ENCODE peak calls at places on chromosomes 7 and 10, in seven cellular contexts. C is osteocyte; R is AG04449; M is sigmoid colon; B is CD4-positive, alpha-beta T cell; T is chondrocyte; A is endothelial cell of umbilical vein. D is an unnamed sample.

GRCh38 chr7:150983893-150984368 is 5.8 kb upstream of the KCNH2 start:
- DNase-seq in C (no peak), R (no peak), M (no peak), B (no peak), T (no peak), A (peak; percentile 36), D (no peak)

GRCh38 chr7:125876436-125876835 is 946.8 kb upstream of the POT1 start:
- DNase-seq in C (no peak), R (no peak), M (no peak), B (no peak), T (no peak), A (no peak), D (no peak)

GRCh38 chr10:124025638-124026336 is 67.6 kb downstream of the CHST15 start:
- DNase-seq in C (no peak), R (no peak), M (no peak), B (no peak), T (peak; percentile 52), A (peak; percentile 31), D (no peak)

GRCh38 chr7:4849390-4849789 is 12.4 kb downstream of the PAPOLB start:
- DNase-seq in C (no peak), R (no peak), M (no peak), B (no peak), T (no peak), A (peak; percentile 36), D (no peak)

GRCh38 chr10:114239994-114240345 is 916 bp downstream of the VWA2 start:
- DNase-seq in C (no peak), R (no peak), M (no peak), B (no peak), T (no peak), A (no peak), D (no peak)

GRCh38 chr10:73772280-73773151 is 9.3 kb upstream of the CHCHD1 start:
- DNase-seq in C (peak; percentile 96), R (peak; percentile 19), M (peak; percentile 90), B (peak; percentile 62), T (no peak), A (peak; percentile 80), D (peak; percentile 77)

GRCh38 chr7:47471358-47471703 is 110.6 kb downstream of the TNS3 start:
- DNase-seq in C (no peak), R (no peak), M (no peak), B (no peak), T (no peak), A (no peak), D (no peak)

GRCh38 chr10:133166828-133167692 is 7.0 kb downstream of the KNDC1 start:
- DNase-seq in C (peak; percentile 83), R (no peak), M (peak; percentile 53), B (no peak), T (peak; percentile 94), A (no peak), D (no peak)

GRCh38 chr10:114220281-114220680 is 18.8 kb upstream of the VWA2 start:
- DNase-seq in C (no peak), R (no peak), M (no peak), B (no peak), T (no peak), A (no peak), D (no peak)

GRCh38 chr7:159084069-159084801 is 60.4 kb downstream of the VIPR2 start:
- DNase-seq in C (no peak), R (no peak), M (peak; percentile 56), B (no peak), T (peak; percentile 87), A (no peak), D (peak; percentile 14)

GRCh38 chr10:17068953-17069352 is 60.7 kb downstream of the CUBN start:
- DNase-seq in C (no peak), R (no peak), M (no peak), B (no peak), T (no peak), A (no peak), D (no peak)

GRCh38 chr7:98930921-98931320 is 52.6 kb downstream of the TRRAP start:
- DNase-seq in C (no peak), R (no peak), M (no peak), B (no peak), T (no peak), A (peak; percentile 8), D (no peak)

GRCh38 chr7:33447980-33448379 is 318.6 kb downstream of the BBS9 start:
- DNase-seq in C (no peak), R (no peak), M (no peak), B (no peak), T (no peak), A (peak; percentile 76), D (no peak)

GRCh38 chr7:46131916-46132795 is 211.1 kb upstream of the IGFBP3 start:
- DNase-seq in C (no peak), R (no peak), M (no peak), B (no peak), T (no peak), A (no peak), D (no peak)

GRCh38 chr10:130196511-130197487 is 60.6 kb downstream of the GLRX3 start:
- DNase-seq in C (no peak), R (no peak), M (no peak), B (no peak), T (no peak), A (no peak), D (no peak)

GRCh38 chr10:50544857-50545429 is 78.8 kb downstream of the SGMS1 start:
- DNase-seq in C (no peak), R (no peak), M (no peak), B (no peak), T (no peak), A (no peak), D (no peak)

GRCh38 chr10:118564114-118564513 is 31.3 kb downstream of the PRLHR start:
- DNase-seq in C (peak; percentile 62), R (no peak), M (no peak), B (no peak), T (no peak), A (no peak), D (no peak)

GRCh38 chr10:129023057-129023456 is 444.0 kb upstream of the MGMT start:
- DNase-seq in C (no peak), R (no peak), M (peak; percentile 74), B (no peak), T (no peak), A (no peak), D (no peak)

GRCh38 chr10:115335366-115335765 is 242.2 kb downstream of the ATRNL1 start:
- DNase-seq in C (no peak), R (no peak), M (no peak), B (no peak), T (no peak), A (no peak), D (no peak)

GRCh38 chr10:2111936-2112335 is 374.6 kb upstream of the ADARB2 start:
- DNase-seq in C (no peak), R (no peak), M (no peak), B (no peak), T (no peak), A (no peak), D (no peak)

GRCh38 chr10:104368406-104368805 is 14.8 kb downstream of the CFAP58 start:
- DNase-seq in C (no peak), R (no peak), M (no peak), B (no peak), T (no peak), A (no peak), D (no peak)

GRCh38 chr7:69211739-69212138 is 386.5 kb upstream of the AUTS2 start:
- DNase-seq in C (no peak), R (no peak), M (no peak), B (no peak), T (no peak), A (no peak), D (no peak)
- TF ChIP-seq CTCF in C (no peak), R (no peak), M (no peak), B (no peak), T (peak; percentile 27), A (no peak), D (no peak)

GRCh38 chr7:136166521-136166920 is 189.4 kb upstream of the MTPN start:
- DNase-seq in C (no peak), R (no peak), M (no peak), B (no peak), T (no peak), A (no peak), D (no peak)

GRCh38 chr7:136174477-136174876 is 197.3 kb upstream of the MTPN start:
- DNase-seq in C (no peak), R (no peak), M (no peak), B (no peak), T (no peak), A (no peak), D (no peak)

GRCh38 chr7:136173874-136174273 is 196.7 kb upstream of the MTPN start:
- DNase-seq in C (no peak), R (no peak), M (no peak), B (no peak), T (no peak), A (no peak), D (no peak)

GRCh38 chr7:136168021-136168420 is 190.9 kb upstream of the MTPN start:
- DNase-seq in C (no peak), R (no peak), M (no peak), B (no peak), T (no peak), A (no peak), D (no peak)

DNA sequence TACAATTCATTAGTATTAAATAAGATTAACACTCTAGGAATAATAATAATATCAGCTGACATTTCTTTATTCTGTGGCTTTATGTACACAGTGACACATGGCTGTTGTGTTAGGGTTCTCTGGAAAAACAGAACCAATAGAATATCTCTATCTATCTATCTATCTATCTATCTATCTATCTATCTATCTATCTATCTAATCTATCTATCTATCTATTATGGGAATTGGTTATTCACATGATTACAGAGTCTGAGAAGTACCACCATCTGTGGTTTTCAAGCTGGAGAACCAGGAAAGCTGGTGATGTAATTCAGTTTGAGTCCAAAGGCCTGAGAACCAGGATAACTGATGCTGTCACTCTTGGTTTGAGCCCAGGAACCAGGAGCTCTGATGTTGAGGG is 194.1 kb upstream of the MTPN start:
- DNase-seq in C (no peak), R (no peak), M (no peak), B (no peak), T (no peak), A (no peak), D (no peak)
- TF ChIP-seq CTCF in C (no peak), R (no peak), M (no peak), B (no peak), T (no peak), A (no peak), D (no peak)

GRCh38 chr10:25696013-25696708 is 237.9 kb upstream of the MYO3A start:
- DNase-seq in C (peak; percentile 59), R (no peak), M (no peak), B (no peak), T (no peak), A (no peak), D (no peak)
- TF ChIP-seq CTCF in C (no peak), R (no peak), M (no peak), B (no peak), T (no peak), A (no peak), D (no peak)

DNA sequence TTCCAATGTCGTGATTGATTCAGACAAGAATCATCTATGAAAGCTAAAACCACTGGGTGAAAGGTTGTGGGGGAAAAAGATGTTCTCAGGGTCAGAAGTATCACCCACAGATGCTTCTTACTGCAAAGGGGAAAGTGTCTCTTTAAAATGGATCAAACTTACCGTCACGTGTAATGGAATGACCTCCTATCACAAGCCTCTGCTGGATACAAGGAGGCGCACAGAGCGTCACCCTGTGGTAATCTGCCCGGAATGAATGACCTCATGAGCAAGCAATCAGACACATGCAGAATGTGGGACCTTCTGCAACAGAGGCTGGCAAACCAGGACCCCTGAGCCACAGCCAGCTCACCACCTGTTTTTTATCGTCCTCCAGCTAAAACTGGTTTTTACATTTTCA is 33.0 kb downstream of the WIPF3 start:
- DNase-seq in C (no peak), R (peak; percentile 21), M (peak; percentile 87), B (no peak), T (no peak), A (no peak), D (no peak)
- TF ChIP-seq CTCF in C (no peak), R (no peak), M (no peak), B (no peak), T (no peak), A (no peak), D (no peak)